ENCODE peak calls at places on chromosome 2, in seven cellular contexts. One of them, this sample, is unnamed.

GRCh38 chr2:196549052-196549451 is 90.5 kb upstream of the CCDC150 start:
- DNase-seq in esophagus squamous epithelium: no peak
- DNase-seq in tibial nerve: no peak
- DNase-seq in colonic mucosa: no peak
- DNase-seq in left lung: no peak
- DNase-seq in small intestine: no peak
- DNase-seq in HL-60: no peak
- DNase-seq in this sample: no peak

GRCh38 chr2:234593636-234594035 is 96.8 kb upstream of the ARL4C start:
- DNase-seq in esophagus squamous epithelium: no peak
- DNase-seq in tibial nerve: no peak
- DNase-seq in colonic mucosa: no peak
- DNase-seq in left lung: no peak
- DNase-seq in small intestine: no peak
- DNase-seq in HL-60: no peak
- DNase-seq in this sample: no peak

GRCh38 chr2:76163860-76164259 is 453.1 kb upstream of the GCFC2 start:
- DNase-seq in esophagus squamous epithelium: no peak
- DNase-seq in tibial nerve: no peak
- DNase-seq in colonic mucosa: no peak
- DNase-seq in left lung: no peak
- DNase-seq in small intestine: no peak
- DNase-seq in HL-60: no peak
- DNase-seq in this sample: no peak

GRCh38 chr2:160210599-160211138 is 10.6 kb upstream of the ITGB6 start:
- DNase-seq in esophagus squamous epithelium: no peak
- DNase-seq in tibial nerve: peak; percentile 38
- DNase-seq in colonic mucosa: peak; percentile 89
- DNase-seq in left lung: peak; percentile 85
- DNase-seq in small intestine: peak; percentile 90
- DNase-seq in HL-60: peak; percentile 74
- DNase-seq in this sample: peak; percentile 62

GRCh38 chr2:111168528-111168929 is 47.8 kb downstream of the BCL2L11 start:
- DNase-seq in esophagus squamous epithelium: no peak
- DNase-seq in tibial nerve: no peak
- DNase-seq in colonic mucosa: peak; percentile 63
- DNase-seq in left lung: no peak
- DNase-seq in small intestine: peak; percentile 61
- DNase-seq in HL-60: no peak
- DNase-seq in this sample: peak; percentile 24

GRCh38 chr2:149002378-149002890 is 36.1 kb upstream of the LYPD6B start:
- DNase-seq in esophagus squamous epithelium: no peak
- DNase-seq in tibial nerve: no peak
- DNase-seq in colonic mucosa: no peak
- DNase-seq in left lung: no peak
- DNase-seq in small intestine: no peak
- DNase-seq in HL-60: no peak
- DNase-seq in this sample: no peak

GRCh38 chr2:137435176-137435575 is 529.1 kb upstream of the HNMT start:
- DNase-seq in esophagus squamous epithelium: no peak
- DNase-seq in tibial nerve: no peak
- DNase-seq in colonic mucosa: no peak
- DNase-seq in left lung: no peak
- DNase-seq in small intestine: no peak
- DNase-seq in HL-60: no peak
- DNase-seq in this sample: no peak

GRCh38 chr2:206433686-206434085 is 9.6 kb upstream of the ADAM23 start:
- DNase-seq in esophagus squamous epithelium: no peak
- DNase-seq in tibial nerve: no peak
- DNase-seq in colonic mucosa: no peak
- DNase-seq in left lung: no peak
- DNase-seq in small intestine: no peak
- DNase-seq in HL-60: no peak
- DNase-seq in this sample: no peak

GRCh38 chr2:165408191-165408590 is 61.3 kb upstream of the CSRNP3 start:
- DNase-seq in esophagus squamous epithelium: no peak
- DNase-seq in tibial nerve: no peak
- DNase-seq in colonic mucosa: peak; percentile 30
- DNase-seq in left lung: no peak
- DNase-seq in small intestine: no peak
- DNase-seq in HL-60: no peak
- DNase-seq in this sample: no peak

GRCh38 chr2:85838641-85839040 is 50.1 kb downstream of the ST3GAL5 start:
- DNase-seq in esophagus squamous epithelium: no peak
- DNase-seq in tibial nerve: no peak
- DNase-seq in colonic mucosa: no peak
- DNase-seq in left lung: no peak
- DNase-seq in small intestine: no peak
- DNase-seq in HL-60: no peak
- DNase-seq in this sample: no peak

GRCh38 chr2:239523147-239523943 is 122.5 kb upstream of the HDAC4 start:
- DNase-seq in esophagus squamous epithelium: no peak
- DNase-seq in tibial nerve: no peak
- DNase-seq in colonic mucosa: no peak
- DNase-seq in left lung: peak; percentile 62
- DNase-seq in small intestine: no peak
- DNase-seq in HL-60: peak; percentile 55
- DNase-seq in this sample: no peak

GRCh38 chr2:7704296-7704865 is 787.2 kb downstream of the RNF144A start:
- DNase-seq in esophagus squamous epithelium: no peak
- DNase-seq in tibial nerve: no peak
- DNase-seq in colonic mucosa: no peak
- DNase-seq in left lung: no peak
- DNase-seq in small intestine: no peak
- DNase-seq in HL-60: no peak
- DNase-seq in this sample: no peak

GRCh38 chr2:212141499-212141898 is 397.1 kb downstream of the ERBB4 start:
- DNase-seq in esophagus squamous epithelium: no peak
- DNase-seq in tibial nerve: no peak
- DNase-seq in colonic mucosa: no peak
- DNase-seq in left lung: no peak
- DNase-seq in small intestine: no peak
- DNase-seq in HL-60: no peak
- DNase-seq in this sample: no peak

GRCh38 chr2:120520929-120521912 is 175.3 kb downstream of the INHBB start:
- DNase-seq in esophagus squamous epithelium: no peak
- DNase-seq in tibial nerve: no peak
- DNase-seq in colonic mucosa: peak; percentile 47
- DNase-seq in left lung: no peak
- DNase-seq in small intestine: peak; percentile 29
- DNase-seq in HL-60: peak; percentile 25
- DNase-seq in this sample: no peak

GRCh38 chr2:239991689-239992314 is 33.3 kb downstream of the NDUFA10 start:
- DNase-seq in esophagus squamous epithelium: no peak
- DNase-seq in tibial nerve: no peak
- DNase-seq in colonic mucosa: no peak
- DNase-seq in left lung: no peak
- DNase-seq in small intestine: peak; percentile 36
- DNase-seq in HL-60: peak; percentile 45
- DNase-seq in this sample: no peak

GRCh38 chr2:66691199-66691975 is 256.5 kb downstream of the MEIS1 start:
- DNase-seq in esophagus squamous epithelium: no peak
- DNase-seq in tibial nerve: no peak
- DNase-seq in colonic mucosa: no peak
- DNase-seq in left lung: no peak
- DNase-seq in small intestine: no peak
- DNase-seq in HL-60: no peak
- DNase-seq in this sample: no peak

GRCh38 chr2:160372585-160372984 is 121.0 kb downstream of the RBMS1 start:
- DNase-seq in esophagus squamous epithelium: no peak
- DNase-seq in tibial nerve: no peak
- DNase-seq in colonic mucosa: no peak
- DNase-seq in left lung: no peak
- DNase-seq in small intestine: no peak
- DNase-seq in HL-60: no peak
- DNase-seq in this sample: no peak

GRCh38 chr2:26576565-26577441 is 64.4 kb downstream of the CIB4 start:
- DNase-seq in esophagus squamous epithelium: no peak
- DNase-seq in tibial nerve: no peak
- DNase-seq in colonic mucosa: no peak
- DNase-seq in left lung: peak; percentile 51
- DNase-seq in small intestine: no peak
- DNase-seq in HL-60: no peak
- DNase-seq in this sample: no peak

GRCh38 chr2:190123956-190124355 is 61.4 kb upstream of the MSTN start:
- DNase-seq in esophagus squamous epithelium: no peak
- DNase-seq in tibial nerve: no peak
- DNase-seq in colonic mucosa: no peak
- DNase-seq in left lung: no peak
- DNase-seq in small intestine: no peak
- DNase-seq in HL-60: no peak
- DNase-seq in this sample: no peak

GRCh38 chr2:109437325-109438090 is 176.3 kb downstream of the SEPTIN10 start:
- DNase-seq in esophagus squamous epithelium: no peak
- DNase-seq in tibial nerve: no peak
- DNase-seq in colonic mucosa: no peak
- DNase-seq in left lung: no peak
- DNase-seq in small intestine: peak; percentile 13
- DNase-seq in HL-60: no peak
- DNase-seq in this sample: no peak

GRCh38 chr2:226079677-226080076 is 680.2 kb downstream of the NYAP2 start:
- DNase-seq in esophagus squamous epithelium: no peak
- DNase-seq in tibial nerve: no peak
- DNase-seq in colonic mucosa: no peak
- DNase-seq in left lung: no peak
- DNase-seq in small intestine: no peak
- DNase-seq in HL-60: no peak
- DNase-seq in this sample: no peak

GRCh38 chr2:145137211-145137610 is 617.3 kb upstream of the ZEB2 start:
- DNase-seq in esophagus squamous epithelium: no peak
- DNase-seq in tibial nerve: no peak
- DNase-seq in colonic mucosa: no peak
- DNase-seq in left lung: no peak
- DNase-seq in small intestine: no peak
- DNase-seq in HL-60: no peak
- DNase-seq in this sample: no peak

GRCh38 chr2:45261746-45262145 is 252.5 kb upstream of the SIX2 start:
- DNase-seq in esophagus squamous epithelium: no peak
- DNase-seq in tibial nerve: no peak
- DNase-seq in colonic mucosa: no peak
- DNase-seq in left lung: no peak
- DNase-seq in small intestine: no peak
- DNase-seq in HL-60: no peak
- DNase-seq in this sample: no peak

GRCh38 chr2:73156539-73157124 is 43.9 kb upstream of the RAB11FIP5 start:
- DNase-seq in esophagus squamous epithelium: no peak
- DNase-seq in tibial nerve: no peak
- DNase-seq in colonic mucosa: peak; percentile 45
- DNase-seq in left lung: peak; percentile 85
- DNase-seq in small intestine: peak; percentile 25
- DNase-seq in HL-60: peak; percentile 18
- DNase-seq in this sample: peak; percentile 11

GRCh38 chr2:157759855-157760254 is 116.3 kb downstream of the ACVR1 start:
- DNase-seq in esophagus squamous epithelium: no peak
- DNase-seq in tibial nerve: no peak
- DNase-seq in colonic mucosa: no peak
- DNase-seq in left lung: no peak
- DNase-seq in small intestine: no peak
- DNase-seq in HL-60: no peak
- DNase-seq in this sample: no peak
- H3K27ac ChIP-seq in esophagus squamous epithelium: no peak overlapping the region
- H3K27ac ChIP-seq in tibial nerve: no peak overlapping the region
- H3K27ac ChIP-seq in colonic mucosa: no peak overlapping the region
- H3K27ac ChIP-seq in left lung: no peak overlapping the region
- H3K27ac ChIP-seq in small intestine: no peak overlapping the region
- H3K27ac ChIP-seq in HL-60: no peak overlapping the region
- H3K27ac ChIP-seq in this sample: no peak overlapping the region

GRCh38 chr2:71479261-71479660 is 25.9 kb downstream of the DYSF start:
- DNase-seq in esophagus squamous epithelium: no peak
- DNase-seq in tibial nerve: no peak
- DNase-seq in colonic mucosa: no peak
- DNase-seq in left lung: no peak
- DNase-seq in small intestine: no peak
- DNase-seq in HL-60: no peak
- DNase-seq in this sample: no peak
- H3K27ac ChIP-seq in esophagus squamous epithelium: no peak overlapping the region
- H3K27ac ChIP-seq in tibial nerve: no peak overlapping the region
- H3K27ac ChIP-seq in colonic mucosa: no peak overlapping the region
- H3K27ac ChIP-seq in left lung: peak overlapping the region; percentile 93
- H3K27ac ChIP-seq in small intestine: no peak overlapping the region
- H3K27ac ChIP-seq in HL-60: no peak overlapping the region
- H3K27ac ChIP-seq in this sample: no peak overlapping the region

GRCh38 chr2:181810823-181811695 is 80.5 kb upstream of the ITPRID2 start:
- DNase-seq in esophagus squamous epithelium: no peak
- DNase-seq in tibial nerve: no peak
- DNase-seq in colonic mucosa: peak; percentile 63
- DNase-seq in left lung: no peak
- DNase-seq in small intestine: peak; percentile 86
- DNase-seq in HL-60: no peak
- DNase-seq in this sample: no peak
- H3K27ac ChIP-seq in esophagus squamous epithelium: peak overlapping the region; percentile 68
- H3K27ac ChIP-seq in tibial nerve: peak overlapping the region; percentile 40
- H3K27ac ChIP-seq in colonic mucosa: peak overlapping the region; percentile 60
- H3K27ac ChIP-seq in left lung: peak overlapping the region; percentile 74
- H3K27ac ChIP-seq in small intestine: peak overlapping the region; percentile 74
- H3K27ac ChIP-seq in HL-60: no peak overlapping the region
- H3K27ac ChIP-seq in this sample: no peak overlapping the region

DNA sequence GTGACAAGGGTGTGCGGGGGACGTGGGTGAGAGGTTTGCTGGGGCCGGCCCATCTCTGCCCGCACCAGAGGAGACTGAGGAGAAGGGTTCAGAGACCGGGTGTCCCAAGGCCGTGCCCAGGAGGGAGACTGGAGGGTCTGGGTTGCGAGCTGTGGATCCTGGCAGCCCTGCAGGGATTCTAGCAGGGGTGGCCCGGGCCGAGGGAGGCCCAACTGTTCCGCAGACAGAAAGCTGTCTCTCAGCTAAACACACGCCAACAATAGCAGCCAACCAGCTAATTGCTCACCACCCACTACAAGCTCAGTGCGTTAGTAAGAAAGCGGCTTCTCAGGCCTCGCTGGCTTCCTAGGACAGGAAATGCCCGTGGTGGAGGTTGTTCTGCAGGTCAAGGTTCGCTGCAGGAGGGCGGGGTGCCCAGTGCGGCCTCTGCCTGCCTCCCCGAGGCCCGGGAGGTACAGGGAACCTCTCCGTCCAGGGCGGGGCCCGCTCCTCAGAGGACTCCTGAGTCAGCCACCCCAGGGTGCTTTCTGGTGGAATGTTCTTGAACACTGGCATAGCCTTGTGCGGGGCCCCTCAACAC is 282.0 kb upstream of the PXDN start:
- DNase-seq in esophagus squamous epithelium: no peak
- DNase-seq in tibial nerve: no peak
- DNase-seq in colonic mucosa: peak; percentile 33
- DNase-seq in left lung: peak; percentile 79
- DNase-seq in small intestine: peak; percentile 88
- DNase-seq in HL-60: no peak
- DNase-seq in this sample: no peak
- H3K27ac ChIP-seq in esophagus squamous epithelium: no peak overlapping the region
- H3K27ac ChIP-seq in tibial nerve: no peak overlapping the region
- H3K27ac ChIP-seq in colonic mucosa: no peak overlapping the region
- H3K27ac ChIP-seq in left lung: no peak overlapping the region
- H3K27ac ChIP-seq in small intestine: no peak overlapping the region
- H3K27ac ChIP-seq in HL-60: no peak overlapping the region
- H3K27ac ChIP-seq in this sample: no peak overlapping the region